ENCODE peak calls at places on chromosomes 5 and 9, in nine cellular contexts. W is endodermal cell, B is A673, M is left lung, F is fibroblast of lung, L is prostate gland, A is AG09309, O is PC-9, Q is Calu3. C is an unnamed sample.

GRCh38 chr9:122572456-122572855 is 10.7 kb downstream of the OR1L8 start:
- DNase-seq in W (no peak), B (no peak), M (no peak), F (no peak), L (no peak), A (no peak), O (no peak), Q (no peak), C (no peak)

GRCh38 chr5:144191998-144192397 is 21.3 kb downstream of the KCTD16 start:
- DNase-seq in W (no peak), B (peak), M (no peak), F (peak), L (no peak), A (no peak), O (peak), Q (peak), C (no peak)

GRCh38 chr9:69965416-69966145 is 78.1 kb upstream of the MAMDC2 start:
- DNase-seq in W (no peak), B (no peak), M (no peak), F (peak), L (no peak), A (no peak), O (no peak), Q (no peak), C (no peak)

GRCh38 chr5:84383296-84383815 is 1.3 kb downstream of the EDIL3 start:
- DNase-seq in W (no peak), B (no peak), M (no peak), F (no peak), L (no peak), A (no peak), O (no peak), Q (no peak), C (no peak)

GRCh38 chr9:85425153-85425611 is 316.6 kb downstream of the AGTPBP1 start:
- DNase-seq in W (peak), B (peak), M (peak), F (peak), L (peak), A (peak), O (no peak), Q (peak), C (peak)

GRCh38 chr9:137614631-137615386 is 4.0 kb upstream of the EHMT1 start:
- DNase-seq in W (no peak), B (no peak), M (no peak), F (no peak), L (no peak), A (no peak), O (no peak), Q (no peak), C (no peak)

GRCh38 chr9:92191801-92192200 is 76.6 kb upstream of the SPTLC1 start:
- DNase-seq in W (no peak), B (no peak), M (no peak), F (peak), L (no peak), A (peak), O (no peak), Q (no peak), C (no peak)

GRCh38 chr5:101390317-101390908 is 487.3 kb upstream of the ST8SIA4 start:
- DNase-seq in W (peak), B (peak), M (no peak), F (peak), L (no peak), A (peak), O (no peak), Q (peak), C (peak)

GRCh38 chr9:16293610-16294009 is 576.9 kb downstream of the BNC2 start:
- DNase-seq in W (no peak), B (no peak), M (no peak), F (no peak), L (no peak), A (no peak), O (no peak), Q (no peak), C (no peak)

GRCh38 chr5:1259806-1260480 is 34.8 kb downstream of the SLC6A18 start:
- DNase-seq in W (no peak), B (no peak), M (no peak), F (no peak), L (no peak), A (no peak), O (no peak), Q (no peak), C (no peak)

GRCh38 chr5:31530541-31531265 is 1.2 kb downstream of the DROSHA start:
- DNase-seq in W (no peak), B (peak), M (no peak), F (peak), L (no peak), A (no peak), O (no peak), Q (no peak), C (no peak)

GRCh38 chr9:19232830-19233194 is 2.3 kb downstream of the DENND4C start:
- DNase-seq in W (no peak), B (peak), M (no peak), F (peak), L (no peak), A (peak), O (peak), Q (no peak), C (no peak)

GRCh38 chr5:65820373-65820772 is 98.4 kb downstream of the NLN start:
- DNase-seq in W (no peak), B (peak), M (no peak), F (no peak), L (no peak), A (no peak), O (no peak), Q (no peak), C (no peak)

GRCh38 chr5:126501448-126501847 is 78.2 kb downstream of the GRAMD2B start:
- DNase-seq in W (no peak), B (no peak), M (no peak), F (no peak), L (no peak), A (no peak), O (no peak), Q (no peak), C (no peak)

GRCh38 chr5:126497506-126497905 is 74.3 kb downstream of the GRAMD2B start:
- DNase-seq in W (no peak), B (no peak), M (no peak), F (no peak), L (no peak), A (no peak), O (no peak), Q (no peak), C (no peak)

GRCh38 chr5:126503602-126504104 is 80.4 kb downstream of the GRAMD2B start:
- DNase-seq in W (no peak), B (no peak), M (peak), F (peak), L (peak), A (no peak), O (no peak), Q (no peak), C (no peak)

GRCh38 chr5:126499278-126499677 is 76.1 kb downstream of the GRAMD2B start:
- DNase-seq in W (no peak), B (no peak), M (no peak), F (no peak), L (no peak), A (no peak), O (no peak), Q (no peak), C (no peak)

GRCh38 chr5:126499742-126500396 is 76.7 kb downstream of the GRAMD2B start:
- DNase-seq in W (peak), B (peak), M (no peak), F (no peak), L (no peak), A (no peak), O (no peak), Q (peak), C (peak)
- TF ChIP-seq CTCF in W (peak), B (peak), M (peak), F (peak), L (peak), A (peak), O (peak), Q (peak), C (peak)

DNA sequence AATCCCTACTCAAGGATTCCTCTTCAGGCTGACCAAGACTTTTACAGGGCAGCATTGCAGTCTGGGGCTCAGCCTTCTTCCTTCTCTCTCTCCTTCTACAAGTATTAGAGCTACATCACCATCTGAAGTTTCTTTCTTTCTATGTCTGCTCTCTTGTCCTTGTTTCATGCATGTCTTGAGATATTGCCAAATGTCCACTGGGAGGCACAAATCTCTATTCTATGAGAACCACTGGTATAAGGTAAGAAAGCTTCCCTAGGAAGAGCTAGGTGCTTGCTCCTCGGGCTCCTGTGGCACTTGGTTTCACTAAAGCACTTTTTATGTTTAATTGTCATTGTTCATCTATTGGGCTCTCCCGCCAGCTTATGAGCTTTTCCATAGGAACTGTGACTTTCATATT is 289.2 kb upstream of the PCSK5 start:
- DNase-seq in W (no peak), B (no peak), M (no peak), F (no peak), L (no peak), A (no peak), O (no peak), Q (no peak), C (no peak)
- TF ChIP-seq CTCF in W (peak), B (no peak), M (no peak), F (no peak), L (no peak), A (no peak), O (no peak), Q (no peak), C (no peak)

GRCh38 chr5:52987711-52988329 is 1.3 kb upstream of the ITGA2 start:
- DNase-seq in W (no peak), B (no peak), M (peak), F (peak), L (peak), A (no peak), O (peak), Q (peak), C (no peak)

GRCh38 chr5:52988335-52989024 is 672 bp upstream of the ITGA2 start:
- DNase-seq in W (no peak), B (no peak), M (no peak), F (no peak), L (no peak), A (no peak), O (peak), Q (no peak), C (no peak)

GRCh38 chr5:52990531-52990925 is 1.4 kb downstream of the ITGA2 start:
- DNase-seq in W (no peak), B (no peak), M (no peak), F (no peak), L (no peak), A (no peak), O (no peak), Q (no peak), C (no peak)

GRCh38 chr5:52989025-52989780 is at the start of gene ITGA2:
- DNase-seq in W (peak), B (peak), M (peak), F (peak), L (peak), A (no peak), O (peak), Q (peak), C (peak)

GRCh38 chr5:52989781-52990530 is 804 bp downstream of the ITGA2 start:
- DNase-seq in W (peak), B (peak), M (peak), F (peak), L (peak), A (no peak), O (no peak), Q (peak), C (peak)
- TF ChIP-seq CTCF in W (peak), B (peak), M (no peak), F (peak), L (peak), A (peak), O (peak), Q (no peak), C (no peak)

GRCh38 chr9:123959787-123960186 is 29.9 kb upstream of the DENND1A start:
- DNase-seq in W (no peak), B (no peak), M (no peak), F (no peak), L (no peak), A (no peak), O (no peak), Q (no peak), C (no peak)

GRCh38 chr9:123957168-123957721 is 27.3 kb upstream of the DENND1A start:
- DNase-seq in W (no peak), B (no peak), M (no peak), F (no peak), L (no peak), A (no peak), O (peak), Q (peak), C (no peak)

GRCh38 chr9:123960366-123960765 is 30.4 kb upstream of the DENND1A start:
- DNase-seq in W (no peak), B (no peak), M (no peak), F (no peak), L (no peak), A (no peak), O (no peak), Q (no peak), C (no peak)

GRCh38 chr9:123957731-123958130 is 27.8 kb upstream of the DENND1A start:
- DNase-seq in W (no peak), B (no peak), M (no peak), F (no peak), L (no peak), A (no peak), O (no peak), Q (no peak), C (no peak)

GRCh38 chr9:123960965-123961364 is 31.0 kb upstream of the DENND1A start:
- DNase-seq in W (no peak), B (no peak), M (no peak), F (no peak), L (no peak), A (no peak), O (no peak), Q (no peak), C (no peak)
- TF ChIP-seq CTCF in W (no peak), B (no peak), M (no peak), F (no peak), L (no peak), A (no peak), O (no peak), Q (no peak), C (no peak)

GRCh38 chr5:78542321-78542840 is 106.2 kb downstream of the LHFPL2 start:
- DNase-seq in W (peak), B (no peak), M (no peak), F (no peak), L (no peak), A (no peak), O (no peak), Q (no peak), C (no peak)
- TF ChIP-seq CTCF in W (peak), B (no peak), M (no peak), F (no peak), L (no peak), A (no peak), O (no peak), Q (no peak), C (no peak)

DNA sequence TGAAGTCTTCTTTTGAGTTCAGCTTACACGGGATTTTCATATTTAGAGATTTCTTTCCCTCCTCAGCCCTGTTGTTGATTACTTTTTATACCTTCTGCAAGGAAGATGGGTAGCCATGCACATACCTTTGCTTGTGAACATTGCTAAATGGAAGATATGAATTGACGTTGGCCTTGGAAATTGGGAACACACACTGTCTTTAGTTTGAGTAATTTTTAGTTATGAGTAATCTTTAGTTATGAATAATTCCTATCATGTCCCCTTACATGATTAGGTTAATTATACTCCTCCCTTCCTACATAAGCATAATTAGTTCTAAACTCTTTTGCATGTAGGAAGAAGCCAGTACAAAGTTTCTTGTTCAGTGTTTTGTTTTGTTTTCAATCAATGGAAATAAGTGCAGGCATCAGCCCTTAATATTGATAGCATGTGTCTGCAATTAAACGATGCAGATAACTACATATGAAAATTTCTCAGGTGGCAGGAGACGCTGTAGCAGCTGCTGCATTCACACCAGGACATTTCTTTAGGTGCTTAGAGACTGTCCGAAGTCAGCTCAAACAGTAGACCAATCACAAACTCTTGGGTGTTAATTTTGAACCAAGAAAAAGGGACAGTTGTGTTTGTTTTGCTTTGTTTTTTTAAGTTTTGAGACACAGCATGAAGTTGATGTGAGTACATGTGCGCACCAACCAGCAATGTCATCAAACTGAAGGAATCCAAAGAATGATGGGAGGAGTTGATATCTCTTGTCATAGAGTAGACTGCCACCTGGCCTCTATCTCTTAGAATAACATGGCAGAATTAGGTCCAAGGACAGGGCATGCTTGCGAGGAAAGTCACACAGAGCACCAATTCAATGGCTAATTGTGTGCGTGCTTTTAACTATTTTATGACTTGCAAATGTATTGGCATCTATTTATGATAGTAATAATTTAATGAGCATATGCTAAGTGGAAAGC is 51.4 kb downstream of the SMARCA2 start:
- DNase-seq in W (peak), B (peak), M (no peak), F (peak), L (peak), A (no peak), O (no peak), Q (no peak), C (no peak)
- TF ChIP-seq CTCF in W (peak), B (peak), M (no peak), F (no peak), L (peak), A (peak), O (no peak), Q (no peak), C (no peak)

GRCh38 chr9:134605969-134606363 is 35.6 kb upstream of the COL5A1 start:
- DNase-seq in W (no peak), B (no peak), M (no peak), F (no peak), L (no peak), A (no peak), O (no peak), Q (no peak), C (no peak)
- TF ChIP-seq CTCF in W (no peak), B (no peak), M (no peak), F (no peak), L (no peak), A (no peak), O (no peak), Q (no peak), C (no peak)